ENCODE peak calls at places on chromosomes 5 and 9, in five cellular contexts. One of them, this sample, is unnamed.

GRCh38 chr9:12426198-12426864 is 266.9 kb upstream of the TYRP1 start:
- DNase-seq in OCI-LY7: no peak
- DNase-seq in PC-3: peak
- DNase-seq in fibroblast of mammary gland: peak
- DNase-seq in IMR-90: no peak
- DNase-seq in this sample: peak

GRCh38 chr5:176863041-176863764 is 35.9 kb downstream of the HK3 start:
- DNase-seq in PC-3: no peak
- DNase-seq in fibroblast of mammary gland: no peak
- DNase-seq in OCI-LY7: peak
- DNase-seq in IMR-90: no peak
- DNase-seq in this sample: no peak

GRCh38 chr5:157558089-157558595 is 17.4 kb downstream of the ADAM19 start:
- DNase-seq in OCI-LY7: no peak
- DNase-seq in fibroblast of mammary gland: peak
- DNase-seq in IMR-90: peak
- DNase-seq in PC-3: peak
- DNase-seq in this sample: peak

GRCh38 chr9:27227192-27227591 is 69.8 kb downstream of the EQTN start:
- DNase-seq in fibroblast of mammary gland: peak
- DNase-seq in PC-3: peak
- DNase-seq in IMR-90: peak
- DNase-seq in OCI-LY7: no peak
- DNase-seq in this sample: peak

GRCh38 chr5:78586251-78586650 is 62.3 kb downstream of the LHFPL2 start:
- DNase-seq in OCI-LY7: no peak
- DNase-seq in fibroblast of mammary gland: peak
- DNase-seq in PC-3: peak
- DNase-seq in IMR-90: peak
- DNase-seq in this sample: peak

GRCh38 chr9:14095272-14095671 is 218.7 kb downstream of the NFIB start:
- DNase-seq in fibroblast of mammary gland: no peak
- DNase-seq in PC-3: no peak
- DNase-seq in IMR-90: no peak
- DNase-seq in OCI-LY7: no peak
- DNase-seq in this sample: no peak

GRCh38 chr5:135880278-135880677 is 15.4 kb downstream of the IL9 start:
- DNase-seq in OCI-LY7: peak
- DNase-seq in fibroblast of mammary gland: peak
- DNase-seq in IMR-90: no peak
- DNase-seq in PC-3: peak
- DNase-seq in this sample: no peak

GRCh38 chr5:180212363-180213255 is 3.6 kb upstream of the RASGEF1C start:
- DNase-seq in PC-3: peak
- DNase-seq in OCI-LY7: no peak
- DNase-seq in IMR-90: peak
- DNase-seq in fibroblast of mammary gland: peak
- DNase-seq in this sample: peak

GRCh38 chr9:123590499-123590898 is 234.5 kb downstream of the CRB2 start:
- DNase-seq in PC-3: no peak
- DNase-seq in OCI-LY7: no peak
- DNase-seq in IMR-90: no peak
- DNase-seq in fibroblast of mammary gland: no peak
- DNase-seq in this sample: no peak

GRCh38 chr9:113807173-113808061 is 68.7 kb upstream of the ZNF618 start:
- DNase-seq in PC-3: peak
- DNase-seq in fibroblast of mammary gland: peak
- DNase-seq in OCI-LY7: peak
- DNase-seq in IMR-90: peak
- DNase-seq in this sample: peak

GRCh38 chr5:55636177-55636576 is 75.9 kb downstream of the SLC38A9 start:
- DNase-seq in fibroblast of mammary gland: no peak
- DNase-seq in PC-3: no peak
- DNase-seq in OCI-LY7: no peak
- DNase-seq in IMR-90: no peak
- DNase-seq in this sample: peak

GRCh38 chr5:123610665-123611406 is 98.9 kb downstream of the CSNK1G3 start:
- DNase-seq in OCI-LY7: peak
- DNase-seq in PC-3: peak
- DNase-seq in fibroblast of mammary gland: peak
- DNase-seq in IMR-90: peak
- DNase-seq in this sample: peak

GRCh38 chr9:28289732-28290131 is 716.5 kb upstream of the C9orf72 start:
- DNase-seq in IMR-90: no peak
- DNase-seq in OCI-LY7: no peak
- DNase-seq in fibroblast of mammary gland: no peak
- DNase-seq in PC-3: peak
- DNase-seq in this sample: no peak

GRCh38 chr9:93121316-93122241 is 12.5 kb downstream of the NINJ1 start:
- DNase-seq in PC-3: no peak
- DNase-seq in IMR-90: no peak
- DNase-seq in OCI-LY7: no peak
- DNase-seq in fibroblast of mammary gland: no peak
- DNase-seq in this sample: no peak

GRCh38 chr9:112274600-112274999 is 58.8 kb downstream of the PTBP3 start:
- DNase-seq in OCI-LY7: no peak
- DNase-seq in IMR-90: no peak
- DNase-seq in fibroblast of mammary gland: no peak
- DNase-seq in PC-3: no peak
- DNase-seq in this sample: no peak

GRCh38 chr9:7121055-7121454 is 363.3 kb downstream of the KDM4C start:
- DNase-seq in OCI-LY7: no peak
- DNase-seq in PC-3: no peak
- DNase-seq in fibroblast of mammary gland: peak
- DNase-seq in IMR-90: no peak
- DNase-seq in this sample: peak

GRCh38 chr5:154756871-154757646 is 1.9 kb downstream of the LARP1 start:
- DNase-seq in OCI-LY7: peak
- DNase-seq in PC-3: peak
- DNase-seq in fibroblast of mammary gland: no peak
- DNase-seq in IMR-90: peak
- DNase-seq in this sample: peak

GRCh38 chr9:37374892-37375291 is 47.6 kb upstream of the GRHPR start:
- DNase-seq in IMR-90: no peak
- DNase-seq in OCI-LY7: peak
- DNase-seq in fibroblast of mammary gland: no peak
- DNase-seq in PC-3: no peak
- DNase-seq in this sample: no peak

GRCh38 chr9:35996358-35996970 is 38.5 kb upstream of the OR2S2 start:
- DNase-seq in fibroblast of mammary gland: peak
- DNase-seq in OCI-LY7: no peak
- DNase-seq in PC-3: no peak
- DNase-seq in IMR-90: peak
- DNase-seq in this sample: peak

GRCh38 chr9:111597852-111598729 is 1.4 kb downstream of the PTGR1 start:
- DNase-seq in PC-3: peak
- DNase-seq in IMR-90: peak
- DNase-seq in fibroblast of mammary gland: peak
- DNase-seq in OCI-LY7: peak
- DNase-seq in this sample: peak

GRCh38 chr5:52173133-52173532 is 614.6 kb upstream of the ITGA1 start:
- DNase-seq in OCI-LY7: no peak
- DNase-seq in PC-3: no peak
- DNase-seq in IMR-90: no peak
- DNase-seq in fibroblast of mammary gland: no peak
- DNase-seq in this sample: no peak

GRCh38 chr9:21653091-21653490 is 149.3 kb upstream of the MTAP start:
- DNase-seq in IMR-90: peak
- DNase-seq in OCI-LY7: no peak
- DNase-seq in PC-3: no peak
- DNase-seq in fibroblast of mammary gland: peak
- DNase-seq in this sample: no peak

GRCh38 chr5:147452137-147452838 is 57.6 kb downstream of the DPYSL3 start:
- DNase-seq in OCI-LY7: no peak
- DNase-seq in IMR-90: no peak
- DNase-seq in fibroblast of mammary gland: no peak
- DNase-seq in PC-3: no peak
- DNase-seq in this sample: no peak

GRCh38 chr5:173807150-173807784 is 80.9 kb upstream of the CPEB4 start:
- DNase-seq in fibroblast of mammary gland: no peak
- DNase-seq in IMR-90: no peak
- DNase-seq in OCI-LY7: no peak
- DNase-seq in PC-3: no peak
- DNase-seq in this sample: no peak

GRCh38 chr9:97556721-97557605 is 55.5 kb downstream of the TMOD1 start:
- DNase-seq in OCI-LY7: no peak
- DNase-seq in IMR-90: no peak
- DNase-seq in fibroblast of mammary gland: no peak
- DNase-seq in PC-3: no peak
- DNase-seq in this sample: no peak

GRCh38 chr5:157233515-157233914 is 32.4 kb upstream of the CYFIP2 start:
- DNase-seq in fibroblast of mammary gland: no peak
- DNase-seq in PC-3: no peak
- DNase-seq in OCI-LY7: no peak
- DNase-seq in IMR-90: no peak
- DNase-seq in this sample: no peak

GRCh38 chr5:141692919-141693848 is 11.2 kb upstream of the ARAP3 start:
- DNase-seq in PC-3: no peak
- DNase-seq in fibroblast of mammary gland: peak
- DNase-seq in OCI-LY7: no peak
- DNase-seq in IMR-90: peak
- DNase-seq in this sample: peak

GRCh38 chr9:32069169-32069813 is 315.2 kb upstream of the ACO1 start:
- DNase-seq in PC-3: peak
- DNase-seq in OCI-LY7: peak
- DNase-seq in fibroblast of mammary gland: no peak
- DNase-seq in IMR-90: no peak
- DNase-seq in this sample: no peak

GRCh38 chr5:17190799-17191391 is 26.5 kb upstream of the BASP1 start:
- DNase-seq in fibroblast of mammary gland: no peak
- DNase-seq in PC-3: peak
- DNase-seq in OCI-LY7: no peak
- DNase-seq in IMR-90: peak
- DNase-seq in this sample: no peak
- TF ChIP-seq CTCF in fibroblast of mammary gland: no peak
- TF ChIP-seq CTCF in PC-3: peak
- TF ChIP-seq CTCF in OCI-LY7: peak
- TF ChIP-seq CTCF in IMR-90: no peak
- TF ChIP-seq CTCF in this sample: no peak

GRCh38 chr5:124703995-124704394 is 42.4 kb downstream of the ZNF608 start:
- DNase-seq in PC-3: no peak
- DNase-seq in OCI-LY7: no peak
- DNase-seq in fibroblast of mammary gland: no peak
- DNase-seq in IMR-90: no peak
- DNase-seq in this sample: no peak

GRCh38 chr5:124700930-124701458 is 45.4 kb downstream of the ZNF608 start:
- DNase-seq in IMR-90: no peak
- DNase-seq in PC-3: no peak
- DNase-seq in OCI-LY7: no peak
- DNase-seq in fibroblast of mammary gland: no peak
- DNase-seq in this sample: no peak

GRCh38 chr5:124701873-124702272 is 44.6 kb downstream of the ZNF608 start:
- DNase-seq in fibroblast of mammary gland: no peak
- DNase-seq in IMR-90: no peak
- DNase-seq in OCI-LY7: peak
- DNase-seq in PC-3: no peak
- DNase-seq in this sample: no peak

GRCh38 chr5:124700333-124700732 is 46.1 kb downstream of the ZNF608 start:
- DNase-seq in fibroblast of mammary gland: no peak
- DNase-seq in OCI-LY7: no peak
- DNase-seq in IMR-90: no peak
- DNase-seq in PC-3: no peak
- DNase-seq in this sample: no peak

GRCh38 chr5:124702442-124703024 is 43.9 kb downstream of the ZNF608 start:
- DNase-seq in OCI-LY7: peak
- DNase-seq in fibroblast of mammary gland: no peak
- DNase-seq in PC-3: no peak
- DNase-seq in IMR-90: no peak
- DNase-seq in this sample: no peak
- H3K4me3 ChIP-seq in OCI-LY7: peak
- H3K4me3 ChIP-seq in fibroblast of mammary gland: no peak
- H3K4me3 ChIP-seq in PC-3: no peak
- H3K4me3 ChIP-seq in IMR-90: no peak
- H3K4me3 ChIP-seq in this sample: no peak

DNA sequence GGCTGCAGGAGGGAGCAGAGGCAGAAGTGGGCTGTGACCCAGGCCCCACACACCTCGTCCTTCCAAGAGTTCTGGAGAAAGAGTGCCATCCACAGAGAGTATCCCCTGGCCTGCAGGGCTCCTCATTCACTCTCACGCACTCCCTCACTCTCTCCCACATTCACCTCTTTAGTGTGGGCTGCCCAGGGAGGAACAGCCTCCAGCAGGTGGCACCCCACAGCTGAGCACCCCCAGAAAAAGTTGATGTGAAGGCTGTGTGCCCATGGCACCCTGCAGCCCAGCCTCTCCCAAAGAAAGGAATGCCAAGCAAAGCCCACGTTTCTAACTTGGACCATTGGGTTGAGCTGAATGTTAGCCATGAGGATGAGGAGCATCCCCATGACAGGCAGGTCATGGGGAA is 4.5 kb upstream of the SHC3 start:
- DNase-seq in PC-3: no peak
- DNase-seq in IMR-90: no peak
- DNase-seq in OCI-LY7: no peak
- DNase-seq in fibroblast of mammary gland: no peak
- DNase-seq in this sample: no peak
- TF ChIP-seq CTCF in PC-3: no peak
- TF ChIP-seq CTCF in IMR-90: no peak
- TF ChIP-seq CTCF in OCI-LY7: peak
- TF ChIP-seq CTCF in fibroblast of mammary gland: no peak
- TF ChIP-seq CTCF in this sample: no peak

DNA sequence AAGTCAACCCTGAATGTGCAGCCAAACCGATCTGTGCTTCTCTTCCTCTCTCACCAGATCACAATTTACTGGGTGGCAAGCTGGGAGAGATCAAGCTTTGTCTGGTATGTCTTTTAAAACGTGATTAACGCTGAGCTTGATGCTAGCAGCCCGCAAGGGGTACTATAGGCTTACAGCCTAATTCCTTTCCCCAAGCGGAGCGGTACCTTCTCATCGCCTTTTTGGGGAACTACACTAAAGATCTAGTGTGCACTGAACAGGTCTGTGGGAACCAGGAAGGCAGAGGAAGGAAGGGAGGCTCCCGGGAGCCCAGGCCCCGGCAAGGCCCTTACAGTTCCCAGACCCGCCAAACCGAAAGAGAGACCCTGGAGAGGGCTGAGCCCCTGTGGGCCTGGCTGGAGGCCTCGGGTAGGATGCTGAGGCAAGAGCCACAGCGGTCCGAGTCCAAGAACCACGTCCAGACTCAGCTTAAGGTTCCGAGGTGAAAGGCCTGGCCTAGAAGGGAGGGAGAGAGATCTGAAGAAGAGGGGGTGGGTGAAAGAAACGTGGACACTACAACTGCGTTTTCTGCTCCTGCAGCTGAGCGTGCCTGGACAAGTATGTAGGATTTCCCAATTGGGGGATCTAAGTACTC is 2.7 kb downstream of the NR2F1-AS1 start:
- DNase-seq in fibroblast of mammary gland: peak
- DNase-seq in OCI-LY7: no peak
- DNase-seq in PC-3: no peak
- DNase-seq in IMR-90: peak
- DNase-seq in this sample: no peak
- H3K4me3 ChIP-seq in fibroblast of mammary gland: peak
- H3K4me3 ChIP-seq in OCI-LY7: no peak
- H3K4me3 ChIP-seq in PC-3: peak
- H3K4me3 ChIP-seq in IMR-90: peak
- H3K4me3 ChIP-seq in this sample: peak